ENCODE peak calls at places on chromosomes 6 and 20, in eight cellular contexts. C, N, U, R, X, Y, W and I are unnamed samples.

GRCh38 chr6:24919404-24919892 is 16.3 kb downstream of the RIPOR2 start:
- DNase-seq in C (no peak), X (no peak), Y (no peak), N (no peak), R (no peak), U (no peak), W (no peak), I (no peak)

GRCh38 chr20:57785720-57786119 is 75.9 kb upstream of the PMEPA1 start:
- DNase-seq in Y (no peak), X (no peak), R (peak; percentile 25), W (no peak), U (no peak), C (no peak), N (no peak), I (no peak)

GRCh38 chr6:88916615-88917198 is 46.7 kb downstream of the RNGTT start:
- DNase-seq in R (peak; percentile 34), W (no peak), Y (no peak), N (no peak), X (no peak), C (no peak), U (no peak), I (no peak)

GRCh38 chr6:134849920-134850447 is 99.9 kb downstream of the ALDH8A1 start:
- DNase-seq in U (no peak), Y (no peak), C (no peak), R (no peak), N (no peak), W (no peak), X (no peak), I (no peak)

GRCh38 chr6:29917843-29918242 is 24.5 kb upstream of the HLA-A start:
- DNase-seq in R (no peak), X (no peak), N (no peak), W (no peak), U (no peak), C (no peak), Y (no peak), I (no peak)

GRCh38 chr20:53899351-53900167 is 170.8 kb downstream of the BCAS1 start:
- DNase-seq in Y (peak; percentile 80), R (peak; percentile 100), X (no peak), U (no peak), W (no peak), C (peak; percentile 26), N (peak; percentile 79), I (no peak)

GRCh38 chr6:104526383-104526782 is 333.3 kb downstream of the HACE1 start:
- DNase-seq in Y (no peak), X (no peak), N (peak; percentile 5), W (no peak), C (no peak), R (no peak), U (no peak), I (no peak)

GRCh38 chr6:52407467-52407866 is 12.7 kb upstream of the EFHC1 start:
- DNase-seq in N (peak; percentile 73), C (no peak), W (no peak), U (no peak), R (peak; percentile 79), Y (no peak), X (no peak), I (no peak)

GRCh38 chr20:37758332-37758731 is 64.5 kb downstream of the CTNNBL1 start:
- DNase-seq in R (peak; percentile 31), U (no peak), W (no peak), N (no peak), Y (no peak), X (no peak), C (no peak), I (no peak)

GRCh38 chr6:14092861-14093789 is 24.4 kb upstream of the CD83 start:
- DNase-seq in U (peak; percentile 21), W (no peak), Y (no peak), R (peak; percentile 20), C (no peak), N (no peak), X (no peak), I (no peak)

GRCh38 chr20:57493091-57493615 is 31.8 kb downstream of the CTCFL start:
- DNase-seq in R (no peak), X (no peak), C (no peak), Y (no peak), W (no peak), U (no peak), N (no peak), I (no peak)

GRCh38 chr6:53282741-53283140 is 66.0 kb downstream of the ELOVL5 start:
- DNase-seq in X (no peak), R (no peak), U (no peak), N (no peak), W (no peak), C (no peak), Y (no peak), I (no peak)

GRCh38 chr6:3278691-3279090 is 19.9 kb downstream of the PSMG4 start:
- DNase-seq in N (no peak), Y (no peak), C (no peak), R (no peak), U (no peak), X (no peak), W (no peak), I (no peak)

GRCh38 chr6:41970436-41970846 is 28.8 kb upstream of the CCND3 start:
- DNase-seq in Y (no peak), R (no peak), C (peak; percentile 35), X (peak; percentile 77), W (no peak), U (peak; percentile 51), N (peak; percentile 44), I (no peak)

GRCh38 chr6:125156496-125156895 is 2.9 kb downstream of the TPD52L1 start:
- DNase-seq in N (no peak), C (no peak), R (no peak), X (no peak), Y (no peak), W (no peak), U (no peak), I (no peak)

GRCh38 chr6:125157280-125157679 is 3.7 kb downstream of the TPD52L1 start:
- DNase-seq in U (no peak), W (no peak), R (no peak), X (no peak), C (no peak), N (no peak), Y (no peak), I (no peak)

GRCh38 chr6:125155344-125155743 is 1.8 kb downstream of the TPD52L1 start:
- DNase-seq in N (no peak), Y (no peak), U (no peak), X (no peak), C (no peak), W (no peak), R (no peak), I (no peak)

GRCh38 chr6:125154184-125155135 is 887 bp downstream of the TPD52L1 start:
- DNase-seq in U (peak; percentile 38), Y (peak; percentile 9), R (peak; percentile 58), W (peak; percentile 23), X (peak; percentile 57), N (peak; percentile 14), C (peak; percentile 54), I (peak; percentile 50)

GRCh38 chr6:125157725-125158124 is 4.2 kb downstream of the TPD52L1 start:
- DNase-seq in R (no peak), Y (no peak), W (no peak), U (no peak), X (no peak), N (no peak), C (no peak), I (no peak)
- TF ChIP-seq CTCF in R (no peak), Y (no peak), W (no peak), U (no peak), X (no peak), N (no peak), C (no peak), I (no peak)

DNA sequence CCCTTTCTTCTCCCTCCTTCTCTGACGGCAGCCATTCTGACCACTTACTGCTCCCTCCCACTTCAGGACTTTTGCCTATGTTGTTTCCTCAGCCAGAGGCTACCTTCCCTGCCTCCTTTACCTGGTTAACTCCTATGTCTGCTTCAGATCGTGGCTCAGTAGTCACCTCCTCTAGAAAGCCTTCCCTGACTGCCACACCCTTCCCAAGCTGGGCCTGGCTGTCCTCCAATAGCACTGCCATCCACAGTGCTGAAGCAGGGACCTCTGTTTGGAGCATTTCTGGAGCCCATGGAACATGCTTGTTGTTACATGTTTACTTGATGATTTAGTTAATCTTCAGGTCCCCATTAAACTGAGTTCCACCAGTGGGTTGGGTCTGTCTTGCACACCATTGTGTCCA is 13.8 kb downstream of the XKR7 start:
- DNase-seq in N (no peak), C (no peak), U (no peak), X (no peak), W (no peak), R (no peak), Y (no peak), I (no peak)
- TF ChIP-seq CTCF in N (no peak), C (no peak), U (no peak), X (no peak), W (no peak), R (no peak), Y (no peak), I (no peak)

GRCh38 chr6:35728663-35729348 is 8.0 kb upstream of the ARMC12 start:
- DNase-seq in W (no peak), R (no peak), C (peak; percentile 79), N (no peak), X (peak; percentile 82), U (peak; percentile 54), Y (peak; percentile 45), I (no peak)

GRCh38 chr6:35725721-35726438 is 11.0 kb upstream of the ARMC12 start:
- DNase-seq in N (no peak), W (no peak), Y (no peak), C (peak; percentile 71), X (peak; percentile 82), R (no peak), U (peak; percentile 86), I (no peak)

GRCh38 chr6:35729349-35729678 is 7.5 kb upstream of the ARMC12 start:
- DNase-seq in W (no peak), U (no peak), Y (no peak), R (no peak), X (no peak), N (no peak), C (no peak), I (no peak)

GRCh38 chr6:35727935-35728662 is 8.7 kb upstream of the ARMC12 start:
- DNase-seq in U (peak; percentile 93), C (peak; percentile 96), X (peak; percentile 97), R (peak; percentile 87), N (peak; percentile 91), W (peak; percentile 44), Y (peak; percentile 89), I (peak; percentile 68)

DNA sequence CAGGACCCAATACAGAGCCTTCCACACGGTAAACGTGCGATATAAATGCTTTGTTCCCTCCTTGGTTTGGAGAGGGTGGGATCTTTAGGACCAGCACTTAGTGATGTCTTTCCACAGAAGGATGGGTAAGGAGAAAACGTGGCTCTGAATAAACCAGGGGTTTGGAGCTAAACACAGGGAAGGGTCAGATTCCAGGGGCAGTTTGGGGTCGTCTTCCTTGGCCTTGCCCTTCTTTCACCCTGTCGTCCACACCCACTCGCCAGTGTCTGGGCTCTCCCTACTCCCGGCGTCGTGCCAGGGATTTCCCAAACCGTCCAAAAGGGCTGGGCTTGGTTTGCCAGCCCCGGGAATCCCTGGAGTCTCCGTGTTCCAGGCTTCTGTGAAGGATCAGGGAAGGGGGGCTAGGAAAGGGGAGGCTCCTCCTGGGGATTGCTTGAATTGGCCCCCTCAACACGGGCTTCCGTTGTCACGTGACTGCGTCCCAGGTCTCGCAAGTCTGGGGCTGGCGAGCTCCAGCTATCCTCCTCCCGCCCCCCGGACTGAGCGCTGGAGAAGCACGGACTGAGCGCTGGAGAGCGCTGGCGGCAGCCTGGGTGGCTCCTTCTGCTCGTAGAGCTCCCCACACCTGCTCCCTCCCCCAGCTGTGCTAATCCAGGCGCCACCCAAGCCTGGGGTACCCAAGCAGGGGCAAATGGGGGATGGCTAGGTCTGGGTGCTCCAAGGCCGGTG is 9.5 kb upstream of the ARMC12 start:
- DNase-seq in W (peak; percentile 44), N (peak; percentile 65), C (peak; percentile 94), U (peak; percentile 95), R (peak; percentile 38), Y (no peak), X (peak; percentile 91), I (peak; percentile 67)
- TF ChIP-seq CTCF in W (no peak), N (no peak), C (no peak), U (peak; percentile 25), R (no peak), Y (no peak), X (no peak), I (no peak)

GRCh38 chr20:50408526-50409364 is 101.4 kb upstream of the PTPN1 start:
- DNase-seq in Y (no peak), C (no peak), R (no peak), W (no peak), X (no peak), N (no peak), U (no peak), I (no peak)
- TF ChIP-seq CTCF in Y (no peak), C (no peak), R (no peak), W (no peak), X (no peak), N (no peak), U (no peak), I (no peak)